ENCODE peak calls at places on chromosomes 11 and 22, in four cellular contexts. A is SK-N-SH, J is K562, F is H1. G is an unnamed sample.

GRCh38 chr22:43886231-43886630 is 5.6 kb downstream of the PNPLA5 start:
- DNase-seq in F (no peak), A (no peak), J (no peak), G (no peak)

GRCh38 chr11:128725630-128726461 is 32.0 kb downstream of the FLI1 start:
- DNase-seq in F (no peak), J (no peak), A (no peak), G (no peak)

GRCh38 chr22:45923812-45924211 is 53.1 kb downstream of the WNT7B start:
- DNase-seq in F (no peak), A (no peak), J (no peak), G (no peak)

GRCh38 chr11:122751298-122752070 is 86.8 kb upstream of the CRTAM start:
- DNase-seq in F (no peak), J (no peak), A (peak; percentile 77), G (no peak)

GRCh38 chr11:123166095-123166559 is 28.9 kb downstream of the CLMP start:
- DNase-seq in F (peak; percentile 43), J (no peak), A (peak; percentile 64), G (peak; percentile 80)

GRCh38 chr22:40156001-40156516 is 21.7 kb upstream of the TNRC6B start:
- DNase-seq in J (peak; percentile 68), A (no peak), F (peak; percentile 19), G (peak; percentile 31)

GRCh38 chr11:73493838-73494598 is 103.9 kb downstream of the FAM168A start:
- DNase-seq in A (no peak), F (peak; percentile 46), J (no peak), G (peak; percentile 21)

GRCh38 chr11:74696488-74696887 is 34.7 kb downstream of the CHRDL2 start:
- DNase-seq in J (no peak), F (no peak), A (no peak), G (no peak)

GRCh38 chr22:30934053-30934452 is 34.5 kb downstream of the MORC2 start:
- DNase-seq in J (no peak), A (no peak), F (no peak), G (no peak)

GRCh38 chr11:119101367-119101758 is 290 bp downstream of the DPAGT1 start:
- DNase-seq in F (no peak), A (peak; percentile 47), J (peak; percentile 58), G (peak; percentile 61)

GRCh38 chr11:123580557-123581275 is 73.7 kb downstream of the SCN3B start:
- DNase-seq in A (peak; percentile 89), F (peak; percentile 67), J (peak; percentile 73), G (peak; percentile 91)

GRCh38 chr22:29689201-29689871 is 30.5 kb upstream of the CABP7 start:
- DNase-seq in A (no peak), J (no peak), F (no peak), G (no peak)

GRCh38 chr22:37195921-37196320 is 7.9 kb upstream of the C1QTNF6 start:
- DNase-seq in F (no peak), J (no peak), A (no peak), G (no peak)

GRCh38 chr22:33579448-33580093 is 340.7 kb downstream of the LARGE1 start:
- DNase-seq in A (peak; percentile 67), F (peak; percentile 53), J (peak; percentile 41), G (peak; percentile 85)
- TF ChIP-seq TEAD4 in A (no peak), F (peak; percentile 26), J (no peak), G (no peak)

DNA sequence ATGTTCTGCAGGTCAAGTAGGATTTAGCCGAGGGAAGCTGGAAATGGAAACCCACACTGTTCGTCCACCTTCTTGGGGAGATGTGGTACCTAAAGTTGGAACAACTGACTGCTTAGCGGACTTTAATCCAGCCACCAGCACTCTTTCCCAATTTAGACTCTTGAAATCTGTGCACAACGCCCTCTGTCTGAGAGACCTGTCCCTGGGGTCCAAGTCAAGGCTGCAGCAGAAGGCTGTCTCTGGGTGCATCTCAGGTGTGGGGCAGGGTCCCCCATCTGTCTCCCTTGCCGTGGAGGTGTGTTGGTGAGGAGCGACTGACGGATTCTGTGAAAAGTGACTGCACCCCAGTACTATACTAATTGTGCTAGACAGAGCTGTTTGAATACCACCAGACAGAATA is 168.2 kb upstream of the CADM1 start:
- DNase-seq in F (no peak), J (no peak), A (no peak), G (no peak)
- TF ChIP-seq TEAD4 in F (no peak), J (no peak), A (no peak), G (no peak)

GRCh38 chr11:95145430-95146063 is 55.9 kb downstream of the ENDOD1 start:
- DNase-seq in J (no peak), F (no peak), A (no peak), G (no peak)

GRCh38 chr11:95142431-95142830 is 52.8 kb downstream of the ENDOD1 start:
- DNase-seq in J (no peak), F (no peak), A (no peak), G (no peak)

GRCh38 chr11:95147364-95147905 is 57.8 kb downstream of the ENDOD1 start:
- DNase-seq in F (no peak), J (peak; percentile 91), A (peak; percentile 85), G (no peak)

GRCh38 chr11:95143106-95143681 is 53.5 kb downstream of the ENDOD1 start:
- DNase-seq in F (no peak), A (no peak), J (no peak), G (no peak)

DNA sequence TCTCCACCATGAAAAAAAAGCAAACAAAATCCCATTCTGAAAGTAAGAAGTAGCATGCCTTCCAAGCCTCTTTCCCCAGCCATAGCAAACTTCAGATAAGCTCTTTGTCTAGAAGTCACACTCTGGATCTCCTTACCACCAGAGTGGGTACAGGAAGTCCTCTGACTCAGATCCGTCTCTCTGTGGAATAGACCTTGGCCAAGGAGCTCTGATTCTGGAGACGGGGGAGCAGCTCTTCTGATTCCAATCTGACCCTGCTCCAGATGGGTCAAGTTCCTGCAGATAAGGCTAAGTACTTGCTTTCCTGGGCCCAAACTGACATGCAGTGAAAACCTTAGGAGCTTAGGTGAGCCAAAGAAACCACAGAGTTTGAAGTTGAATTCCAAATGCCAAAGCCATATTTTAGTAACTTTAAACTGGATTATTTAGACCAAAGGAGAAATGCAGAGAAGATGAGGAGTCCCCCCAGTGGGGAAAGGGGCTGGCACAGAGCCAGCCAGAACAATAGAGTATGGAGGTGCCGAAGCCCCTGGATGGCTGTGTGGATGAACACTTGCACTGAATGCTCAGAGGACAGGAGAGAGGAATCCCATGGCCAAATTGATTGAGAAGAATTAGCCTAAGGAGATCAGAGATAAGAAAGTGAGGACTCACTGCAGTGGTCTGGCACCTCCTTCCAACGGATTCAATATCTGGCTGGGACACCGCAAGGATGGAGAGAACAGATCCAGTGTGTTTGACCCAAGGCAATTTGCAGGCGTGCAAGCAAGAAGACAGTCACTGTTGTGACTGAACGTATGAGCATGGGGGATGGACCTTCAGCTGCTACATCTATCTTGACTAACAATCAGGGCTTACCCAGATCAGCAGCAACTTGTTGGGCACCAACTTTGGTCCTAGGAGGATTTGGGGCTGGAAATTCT is 54.9 kb downstream of the ENDOD1 start:
- DNase-seq in A (no peak), F (no peak), J (peak; percentile 46), G (no peak)
- TF ChIP-seq TEAD4 in A (no peak), F (no peak), J (peak; percentile 71), G (no peak)

GRCh38 chr11:66847461-66848232 is 4.4 kb downstream of the RCE1 start:
- DNase-seq in J (no peak), F (no peak), A (peak; percentile 17), G (no peak)

GRCh38 chr11:66844496-66845142 is 1.4 kb downstream of the RCE1 start:
- DNase-seq in A (peak; percentile 13), J (no peak), F (no peak), G (no peak)

GRCh38 chr11:66846671-66847091 is 3.4 kb downstream of the RCE1 start:
- DNase-seq in A (no peak), J (no peak), F (no peak), G (no peak)

GRCh38 chr11:66845143-66845875 is 2.1 kb downstream of the RCE1 start:
- DNase-seq in J (no peak), A (no peak), F (no peak), G (no peak)

DNA sequence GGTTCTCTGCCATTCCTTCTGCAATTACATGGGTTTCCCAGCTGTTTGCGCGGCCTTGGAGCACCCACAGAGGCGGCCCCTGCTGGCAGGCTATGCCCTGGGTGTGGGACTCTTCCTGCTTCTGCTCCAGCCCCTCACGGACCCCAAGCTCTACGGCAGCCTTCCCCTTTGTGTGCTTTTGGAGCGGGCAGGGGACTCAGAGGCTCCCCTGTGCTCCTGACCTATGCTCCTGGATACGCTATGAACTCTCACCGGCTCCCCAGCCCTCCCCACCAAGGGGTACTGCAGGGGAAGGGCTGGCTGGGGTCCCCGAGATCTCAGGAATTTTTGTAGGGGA is 2.6 kb downstream of the RCE1 start:
- DNase-seq in F (no peak), A (peak; percentile 11), J (no peak), G (no peak)
- TF ChIP-seq TEAD4 in F (no peak), A (no peak), J (no peak), G (no peak)

DNA sequence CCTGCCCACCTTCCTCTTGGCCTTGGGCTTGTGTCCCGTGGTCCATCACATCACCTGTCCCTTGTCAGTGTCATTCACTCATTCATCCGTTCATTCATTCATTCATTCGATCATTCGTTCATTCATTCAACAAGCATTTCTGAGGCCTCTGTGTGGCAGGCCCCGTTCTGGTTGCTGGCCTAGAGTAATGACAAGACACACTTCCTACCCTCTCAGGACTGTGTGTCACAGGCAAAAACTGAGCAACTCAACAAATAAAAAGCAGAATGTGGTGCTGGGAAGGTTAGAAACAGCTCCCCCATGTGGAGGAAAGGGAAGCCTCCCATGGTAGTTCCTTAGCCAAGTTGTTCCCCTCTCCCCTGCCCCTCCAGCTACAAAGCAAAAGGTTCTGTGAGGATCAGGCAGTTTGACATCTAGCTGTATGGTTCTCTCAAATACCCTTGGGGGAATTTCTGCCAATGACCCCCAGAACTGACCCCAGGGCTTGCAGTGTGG is 1.6 kb upstream of the OMP start:
- DNase-seq in F (no peak), J (peak; percentile 67), A (peak; percentile 59), G (peak; percentile 47)
- TF ChIP-seq TEAD4 in F (no peak), J (no peak), A (no peak), G (no peak)

GRCh38 chr22:24175160-24175808 is 6.0 kb upstream of the SUSD2 start:
- DNase-seq in F (peak; percentile 46), J (peak; percentile 67), A (peak; percentile 91), G (peak; percentile 91)
- TF ChIP-seq TEAD4 in F (no peak), J (no peak), A (no peak), G (no peak)

G was measured in WTC11.